ENCODE peak calls at places on chromosomes 2 and 18, in nine cellular contexts. E is RCC 7860, Y is NAMALWA, U is neural progenitor cell, F is NCI-H1417 treated with DMSO at 0.1 percent for 48 hours, T is NCI-H146, L is HEK293T, H is left colon, Z is astrocyte of the spinal cord. B is an unnamed sample.

GRCh38 chr2:1024981-1025380 is 74.3 kb downstream of the SNTG2 start:
- DNase-seq in E (no peak), Y (no peak), U (no peak), F (no peak), T (no peak), L (no peak), H (no peak), Z (peak), B (no peak)

GRCh38 chr2:196808281-196808680 is 874 bp downstream of the C2orf66 start:
- DNase-seq in E (no peak), Y (no peak), U (no peak), F (no peak), T (no peak), L (no peak), H (no peak), Z (no peak), B (peak)

GRCh38 chr18:79736846-79737245 is 57.2 kb downstream of the CTDP1 start:
- DNase-seq in E (no peak), Y (no peak), U (no peak), F (no peak), T (no peak), L (no peak), H (peak), Z (no peak), B (no peak)

GRCh38 chr18:24019641-24020331 is 5.2 kb downstream of the TTC39C start:
- DNase-seq in E (no peak), Y (peak), U (no peak), F (no peak), T (no peak), L (no peak), H (no peak), Z (peak), B (no peak)

GRCh38 chr2:213152888-213153287 is 1.5 kb upstream of the IKZF2 start:
- DNase-seq in E (no peak), Y (no peak), U (no peak), F (no peak), T (no peak), L (no peak), H (no peak), Z (no peak), B (no peak)

GRCh38 chr2:149767516-149767974 is 180.0 kb upstream of the MMADHC start:
- DNase-seq in E (peak), Y (no peak), U (no peak), F (no peak), T (no peak), L (no peak), H (no peak), Z (peak), B (no peak)

GRCh38 chr2:18384242-18384641 is 176.2 kb downstream of the RDH14 start:
- DNase-seq in E (no peak), Y (no peak), U (no peak), F (no peak), T (no peak), L (no peak), H (no peak), Z (no peak), B (no peak)

GRCh38 chr2:120204417-120204816 is 18.8 kb downstream of the TMEM185B start:
- DNase-seq in E (no peak), Y (no peak), U (no peak), F (no peak), T (no peak), L (no peak), H (no peak), Z (no peak), B (no peak)

GRCh38 chr2:195252018-195252417 is 405.0 kb upstream of the SLC39A10 start:
- DNase-seq in E (no peak), Y (no peak), U (peak), F (no peak), T (no peak), L (no peak), H (no peak), Z (no peak), B (no peak)

GRCh38 chr2:55779459-55780421 is 86.1 kb upstream of the PNPT1 start:
- DNase-seq in E (peak), Y (no peak), U (no peak), F (no peak), T (no peak), L (no peak), H (no peak), Z (peak), B (peak)

GRCh38 chr2:185790361-185790760 is 51.8 kb downstream of the FSIP2 start:
- DNase-seq in E (no peak), Y (no peak), U (no peak), F (no peak), T (no peak), L (no peak), H (no peak), Z (no peak), B (no peak)

GRCh38 chr2:205965707-205966106 is 120.3 kb downstream of the INO80D start:
- DNase-seq in E (no peak), Y (no peak), U (no peak), F (no peak), T (peak), L (no peak), H (no peak), Z (no peak), B (no peak)

GRCh38 chr2:157628532-157629415 is at the start of gene ACVR1C:
- DNase-seq in E (no peak), Y (peak), U (peak), F (no peak), T (peak), L (peak), H (peak), Z (peak), B (peak)

GRCh38 chr2:96106991-96107882 is 9.1 kb downstream of the ADRA2B start:
- DNase-seq in E (no peak), Y (no peak), U (no peak), F (no peak), T (no peak), L (no peak), H (peak), Z (no peak), B (no peak)

GRCh38 chr18:30406728-30407127 is 635.8 kb downstream of the DSC3 start:
- DNase-seq in E (no peak), Y (no peak), U (no peak), F (no peak), T (no peak), L (no peak), H (no peak), Z (peak), B (peak)

GRCh38 chr2:241151934-241152660 is 1.8 kb downstream of the PPP1R7 start:
- DNase-seq in E (no peak), Y (no peak), U (no peak), F (no peak), T (no peak), L (no peak), H (no peak), Z (no peak), B (no peak)

GRCh38 chr2:241759091-241759807 is 17.4 kb upstream of the GAL3ST2 start:
- DNase-seq in E (no peak), Y (no peak), U (no peak), F (no peak), T (no peak), L (no peak), H (no peak), Z (no peak), B (no peak)